ENCODE peak calls at places on chromosomes 4 and X, in nine cellular contexts. One of them, this sample, is unnamed.

GRCh38 chrX:18701621-18702361 is 5.7 kb upstream of the PPEF1 start:
- DNase-seq in AG04450: no peak
- DNase-seq in cardiac muscle cell: no peak
- DNase-seq in body of pancreas: no peak
- DNase-seq in mammary epithelial cell: no peak
- DNase-seq in AG09309: no peak
- DNase-seq in fibroblast of lung: peak; percentile 33
- DNase-seq in transverse colon: peak; percentile 13
- DNase-seq in uterus: no peak
- DNase-seq in this sample: peak; percentile 8

GRCh38 chr4:27176400-27176799 is 315.8 kb downstream of the STIM2 start:
- DNase-seq in fibroblast of lung: peak; percentile 63
- DNase-seq in mammary epithelial cell: peak; percentile 25
- DNase-seq in transverse colon: peak; percentile 25
- DNase-seq in body of pancreas: peak; percentile 19
- DNase-seq in AG09309: peak; percentile 48
- DNase-seq in AG04450: no peak
- DNase-seq in cardiac muscle cell: peak; percentile 42
- DNase-seq in uterus: no peak
- DNase-seq in this sample: peak; percentile 1

GRCh38 chr4:176286728-176287127 is 17.7 kb upstream of the ASB5 start:
- DNase-seq in fibroblast of lung: no peak
- DNase-seq in transverse colon: no peak
- DNase-seq in AG04450: no peak
- DNase-seq in cardiac muscle cell: no peak
- DNase-seq in uterus: no peak
- DNase-seq in mammary epithelial cell: no peak
- DNase-seq in body of pancreas: no peak
- DNase-seq in AG09309: no peak
- DNase-seq in this sample: no peak

GRCh38 chrX:76802698-76803097 is 375.2 kb downstream of the MAGEE1 start:
- DNase-seq in body of pancreas: no peak
- DNase-seq in transverse colon: no peak
- DNase-seq in AG09309: no peak
- DNase-seq in cardiac muscle cell: no peak
- DNase-seq in fibroblast of lung: no peak
- DNase-seq in AG04450: no peak
- DNase-seq in mammary epithelial cell: peak; percentile 48
- DNase-seq in uterus: no peak
- DNase-seq in this sample: no peak

GRCh38 chr4:161505141-161505540 is 658.7 kb downstream of the FSTL5 start:
- DNase-seq in body of pancreas: no peak
- DNase-seq in mammary epithelial cell: no peak
- DNase-seq in cardiac muscle cell: no peak
- DNase-seq in AG09309: no peak
- DNase-seq in AG04450: no peak
- DNase-seq in fibroblast of lung: no peak
- DNase-seq in uterus: no peak
- DNase-seq in transverse colon: no peak
- DNase-seq in this sample: no peak

GRCh38 chr4:7129871-7130609 is 62.2 kb upstream of the GRPEL1 start:
- DNase-seq in transverse colon: no peak
- DNase-seq in AG04450: no peak
- DNase-seq in uterus: no peak
- DNase-seq in mammary epithelial cell: no peak
- DNase-seq in cardiac muscle cell: no peak
- DNase-seq in fibroblast of lung: no peak
- DNase-seq in body of pancreas: no peak
- DNase-seq in AG09309: no peak
- DNase-seq in this sample: no peak

GRCh38 chr4:37666625-37667071 is 19.5 kb downstream of the RELL1 start:
- DNase-seq in AG04450: peak; percentile 61
- DNase-seq in cardiac muscle cell: no peak
- DNase-seq in uterus: peak; percentile 41
- DNase-seq in mammary epithelial cell: peak; percentile 92
- DNase-seq in fibroblast of lung: peak; percentile 94
- DNase-seq in AG09309: peak; percentile 43
- DNase-seq in transverse colon: peak; percentile 50
- DNase-seq in body of pancreas: peak; percentile 43
- DNase-seq in this sample: peak; percentile 41

GRCh38 chr4:25953740-25954139 is 39.7 kb downstream of the SMIM20 start:
- DNase-seq in mammary epithelial cell: peak; percentile 49
- DNase-seq in body of pancreas: no peak
- DNase-seq in fibroblast of lung: peak; percentile 64
- DNase-seq in uterus: no peak
- DNase-seq in AG09309: no peak
- DNase-seq in cardiac muscle cell: no peak
- DNase-seq in AG04450: peak; percentile 7
- DNase-seq in transverse colon: no peak
- DNase-seq in this sample: no peak

GRCh38 chr4:156642161-156642560 is 329.4 kb downstream of the PDGFC start:
- DNase-seq in AG04450: no peak
- DNase-seq in body of pancreas: no peak
- DNase-seq in fibroblast of lung: peak; percentile 54
- DNase-seq in AG09309: no peak
- DNase-seq in uterus: no peak
- DNase-seq in transverse colon: no peak
- DNase-seq in mammary epithelial cell: no peak
- DNase-seq in cardiac muscle cell: no peak
- DNase-seq in this sample: no peak

GRCh38 chr4:140686799-140687198 is 69.4 kb downstream of the TBC1D9 start:
- DNase-seq in transverse colon: no peak
- DNase-seq in mammary epithelial cell: no peak
- DNase-seq in uterus: no peak
- DNase-seq in body of pancreas: no peak
- DNase-seq in cardiac muscle cell: no peak
- DNase-seq in AG04450: no peak
- DNase-seq in fibroblast of lung: no peak
- DNase-seq in AG09309: no peak
- DNase-seq in this sample: no peak

GRCh38 chr4:42655921-42656735 is 777 bp downstream of the ATP8A1 start:
- DNase-seq in uterus: peak; percentile 22
- DNase-seq in mammary epithelial cell: no peak
- DNase-seq in AG09309: no peak
- DNase-seq in fibroblast of lung: no peak
- DNase-seq in AG04450: no peak
- DNase-seq in cardiac muscle cell: peak; percentile 49
- DNase-seq in body of pancreas: peak; percentile 54
- DNase-seq in transverse colon: peak; percentile 65
- DNase-seq in this sample: no peak

GRCh38 chr4:42653606-42654560 is 3.0 kb downstream of the ATP8A1 start:
- DNase-seq in body of pancreas: peak; percentile 12
- DNase-seq in cardiac muscle cell: no peak
- DNase-seq in transverse colon: no peak
- DNase-seq in mammary epithelial cell: peak; percentile 14
- DNase-seq in uterus: no peak
- DNase-seq in AG09309: no peak
- DNase-seq in AG04450: no peak
- DNase-seq in fibroblast of lung: peak; percentile 23
- DNase-seq in this sample: no peak

GRCh38 chr4:42656736-42656985 is 244 bp downstream of the ATP8A1 start:
- DNase-seq in AG09309: no peak
- DNase-seq in fibroblast of lung: no peak
- DNase-seq in cardiac muscle cell: no peak
- DNase-seq in body of pancreas: no peak
- DNase-seq in uterus: no peak
- DNase-seq in AG04450: no peak
- DNase-seq in mammary epithelial cell: no peak
- DNase-seq in transverse colon: no peak
- DNase-seq in this sample: no peak

GRCh38 chr4:42655248-42655647 is 1.7 kb downstream of the ATP8A1 start:
- DNase-seq in cardiac muscle cell: no peak
- DNase-seq in AG04450: no peak
- DNase-seq in body of pancreas: no peak
- DNase-seq in fibroblast of lung: no peak
- DNase-seq in mammary epithelial cell: no peak
- DNase-seq in transverse colon: no peak
- DNase-seq in AG09309: no peak
- DNase-seq in uterus: no peak
- DNase-seq in this sample: no peak

GRCh38 chr4:42654606-42655005 is 2.3 kb downstream of the ATP8A1 start:
- DNase-seq in body of pancreas: peak; percentile 46
- DNase-seq in cardiac muscle cell: no peak
- DNase-seq in fibroblast of lung: peak; percentile 82
- DNase-seq in AG04450: peak; percentile 4
- DNase-seq in AG09309: no peak
- DNase-seq in transverse colon: no peak
- DNase-seq in uterus: no peak
- DNase-seq in mammary epithelial cell: peak; percentile 63
- DNase-seq in this sample: no peak
- H3K4me3 ChIP-seq in body of pancreas: no peak overlapping the region
- H3K4me3 ChIP-seq in cardiac muscle cell: no peak overlapping the region
- H3K4me3 ChIP-seq in fibroblast of lung: no peak overlapping the region
- H3K4me3 ChIP-seq in AG04450: no peak overlapping the region
- H3K4me3 ChIP-seq in AG09309: no peak overlapping the region
- H3K4me3 ChIP-seq in transverse colon: no peak overlapping the region
- H3K4me3 ChIP-seq in uterus: no peak overlapping the region
- H3K4me3 ChIP-seq in mammary epithelial cell: no peak overlapping the region
- H3K4me3 ChIP-seq in this sample: no peak overlapping the region

GRCh38 chrX:56788717-56789122 is 59.7 kb downstream of the NBDY start:
- DNase-seq in fibroblast of lung: no peak
- DNase-seq in mammary epithelial cell: no peak
- DNase-seq in AG09309: no peak
- DNase-seq in AG04450: no peak
- DNase-seq in body of pancreas: peak; percentile 34
- DNase-seq in transverse colon: peak; percentile 56
- DNase-seq in uterus: peak; percentile 81
- DNase-seq in cardiac muscle cell: no peak
- DNase-seq in this sample: no peak
- TF ChIP-seq CTCF in fibroblast of lung: no peak
- TF ChIP-seq CTCF in mammary epithelial cell: no peak
- TF ChIP-seq CTCF in AG09309: peak; percentile 49
- TF ChIP-seq CTCF in AG04450: no peak
- TF ChIP-seq CTCF in body of pancreas: no peak
- TF ChIP-seq CTCF in transverse colon: no peak
- TF ChIP-seq CTCF in uterus: peak; percentile 34
- TF ChIP-seq CTCF in cardiac muscle cell: peak; percentile 17
- TF ChIP-seq CTCF in this sample: no peak

GRCh38 chrX:12970691-12971202 is 4.2 kb upstream of the TMSB4X start:
- DNase-seq in mammary epithelial cell: no peak
- DNase-seq in AG09309: no peak
- DNase-seq in cardiac muscle cell: peak; percentile 22
- DNase-seq in uterus: peak; percentile 39
- DNase-seq in AG04450: no peak
- DNase-seq in transverse colon: no peak
- DNase-seq in body of pancreas: peak; percentile 69
- DNase-seq in fibroblast of lung: peak; percentile 68
- DNase-seq in this sample: no peak
- H3K4me3 ChIP-seq in mammary epithelial cell: no peak overlapping the region
- H3K4me3 ChIP-seq in AG09309: no peak overlapping the region
- H3K4me3 ChIP-seq in cardiac muscle cell: no peak overlapping the region
- H3K4me3 ChIP-seq in uterus: no peak overlapping the region
- H3K4me3 ChIP-seq in AG04450: no peak overlapping the region
- H3K4me3 ChIP-seq in transverse colon: no peak overlapping the region
- H3K4me3 ChIP-seq in body of pancreas: no peak overlapping the region
- H3K4me3 ChIP-seq in fibroblast of lung: no peak overlapping the region
- H3K4me3 ChIP-seq in this sample: no peak overlapping the region

DNA sequence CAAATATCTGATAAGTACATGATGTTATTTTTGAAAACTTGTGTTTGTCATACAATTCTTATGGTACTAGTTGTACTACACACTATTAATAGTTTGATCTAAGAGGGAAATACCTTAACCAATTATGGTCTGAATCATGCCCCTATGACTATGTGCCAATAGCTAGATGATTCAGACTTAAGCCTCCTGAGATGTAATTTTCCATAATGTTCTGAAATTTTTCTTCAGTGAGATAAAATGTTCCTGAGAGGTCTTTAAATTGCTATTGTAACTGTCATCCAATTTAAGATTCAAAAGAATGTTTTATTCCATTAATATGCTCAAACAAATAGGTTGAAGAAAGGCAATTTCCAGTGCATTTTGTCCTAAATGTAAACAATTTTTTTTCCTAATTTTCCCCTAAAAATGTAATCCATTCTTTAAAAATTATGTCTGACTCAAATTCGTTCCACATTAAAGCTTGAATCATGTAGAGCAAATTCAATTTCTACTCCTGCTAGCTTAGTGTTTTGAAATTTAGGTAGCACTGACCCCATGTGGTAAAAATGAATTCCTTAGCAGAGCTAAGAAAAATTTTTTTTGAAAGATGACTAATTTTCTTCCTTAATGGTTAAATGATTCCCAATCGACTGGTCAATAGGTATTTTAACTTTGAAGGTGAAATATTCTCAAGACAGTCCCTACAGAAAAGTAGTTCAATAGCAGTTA is 49.1 kb downstream of the APOOL start:
- DNase-seq in AG09309: peak; percentile 41
- DNase-seq in AG04450: peak; percentile 42
- DNase-seq in cardiac muscle cell: no peak
- DNase-seq in transverse colon: no peak
- DNase-seq in body of pancreas: no peak
- DNase-seq in mammary epithelial cell: peak; percentile 68
- DNase-seq in uterus: no peak
- DNase-seq in fibroblast of lung: peak; percentile 85
- DNase-seq in this sample: peak; percentile 43
- TF ChIP-seq CTCF in AG09309: peak; percentile 27
- TF ChIP-seq CTCF in AG04450: peak; percentile 32
- TF ChIP-seq CTCF in cardiac muscle cell: peak; percentile 31
- TF ChIP-seq CTCF in transverse colon: no peak
- TF ChIP-seq CTCF in body of pancreas: no peak
- TF ChIP-seq CTCF in mammary epithelial cell: peak; percentile 34
- TF ChIP-seq CTCF in uterus: no peak
- TF ChIP-seq CTCF in fibroblast of lung: peak; percentile 14
- TF ChIP-seq CTCF in this sample: peak; percentile 14

DNA sequence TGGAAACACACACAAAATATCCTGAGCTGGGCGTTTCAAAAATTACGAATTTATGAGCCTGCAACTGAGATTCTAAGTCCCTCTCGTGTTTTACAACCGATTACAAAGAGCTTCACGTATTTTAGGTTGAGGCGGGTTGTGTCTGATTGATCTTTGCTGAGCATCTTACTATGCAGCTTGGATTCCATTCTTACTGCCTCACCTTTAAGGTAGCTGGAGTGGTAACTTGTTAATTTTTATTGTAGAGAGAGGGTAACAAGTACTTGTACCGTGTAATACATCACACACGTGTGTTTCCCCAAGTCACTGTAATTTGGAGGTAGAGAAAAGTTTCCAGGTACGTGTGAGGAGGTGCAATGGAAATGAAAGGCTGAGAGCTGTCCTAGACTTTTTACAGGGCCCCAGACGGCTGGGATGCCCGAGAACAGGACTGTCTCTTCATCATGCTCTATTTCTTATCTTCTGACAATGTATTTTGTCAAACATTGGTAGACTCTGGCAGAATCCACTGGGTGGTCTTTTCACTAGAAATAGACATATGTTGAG is 97.8 kb upstream of the TENM3 start:
- DNase-seq in body of pancreas: no peak
- DNase-seq in AG04450: no peak
- DNase-seq in cardiac muscle cell: no peak
- DNase-seq in transverse colon: no peak
- DNase-seq in AG09309: no peak
- DNase-seq in uterus: no peak
- DNase-seq in fibroblast of lung: peak; percentile 58
- DNase-seq in mammary epithelial cell: peak; percentile 54
- DNase-seq in this sample: no peak
- H3K4me3 ChIP-seq in body of pancreas: no peak overlapping the region
- H3K4me3 ChIP-seq in AG04450: peak overlapping the region; percentile 80
- H3K4me3 ChIP-seq in cardiac muscle cell: peak overlapping the region; percentile 90
- H3K4me3 ChIP-seq in transverse colon: no peak overlapping the region
- H3K4me3 ChIP-seq in AG09309: peak overlapping the region; percentile 64
- H3K4me3 ChIP-seq in uterus: peak overlapping the region; percentile 80
- H3K4me3 ChIP-seq in fibroblast of lung: peak overlapping the region; percentile 67
- H3K4me3 ChIP-seq in mammary epithelial cell: peak overlapping the region; percentile 67
- H3K4me3 ChIP-seq in this sample: peak overlapping the region; percentile 72